ENCODE peak calls at places on chromosome 12, in six cellular contexts. C is GM23248, R is GM12892, L is DMS 273 treated with DMSO at 0.1 percent for 48 hours, Q is GM12891, W is stomach. O is an unnamed sample.

GRCh38 chr12:106248849-106249371 is 1.1 kb upstream of the CKAP4 start:
- DNase-seq in C (peak; percentile 90), R (no peak), L (no peak), Q (no peak), W (no peak), O (no peak)

GRCh38 chr12:4287325-4288290 is 14.0 kb downstream of the CCND2 start:
- DNase-seq in C (peak; percentile 35), R (no peak), L (no peak), Q (no peak), W (no peak), O (no peak)

GRCh38 chr12:26036877-26037276 is 78.4 kb downstream of the RASSF8 start:
- DNase-seq in C (no peak), R (no peak), L (no peak), Q (no peak), W (no peak), O (no peak)

GRCh38 chr12:48882325-48882687 is 16.6 kb upstream of the RND1 start:
- DNase-seq in C (peak; percentile 38), R (no peak), L (no peak), Q (no peak), W (peak; percentile 56), O (no peak)

GRCh38 chr12:80756875-80757274 is 40.2 kb downstream of the MYF5 start:
- DNase-seq in C (peak; percentile 69), R (no peak), L (no peak), Q (no peak), W (no peak), O (no peak)

GRCh38 chr12:117408161-117408791 is 46.9 kb upstream of the NOS1 start:
- DNase-seq in C (peak; percentile 45), R (no peak), L (no peak), Q (no peak), W (peak; percentile 72), O (no peak)

GRCh38 chr12:46718495-46718894 is 107.3 kb downstream of the SLC38A4 start:
- DNase-seq in C (no peak), R (no peak), L (no peak), Q (no peak), W (no peak), O (no peak)

GRCh38 chr12:39972119-39972518 is 133.8 kb downstream of the SLC2A13 start:
- DNase-seq in C (peak; percentile 17), R (no peak), L (no peak), Q (no peak), W (no peak), O (no peak)

GRCh38 chr12:107468182-107468581 is 217.4 kb upstream of the PWP1 start:
- DNase-seq in C (no peak), R (no peak), L (no peak), Q (no peak), W (no peak), O (no peak)

GRCh38 chr12:22625671-22626251 is 790 bp downstream of the ETNK1 start:
- DNase-seq in C (peak; percentile 59), R (peak; percentile 7), L (peak; percentile 7), Q (peak; percentile 8), W (peak; percentile 28), O (no peak)

O was measured in GM12864.